ENCODE peak calls at places on chromosomes 13 and 19, in seven cellular contexts. One of them, this sample, is unnamed. For H3K27me3, the result is how much of the 10 kb centered on the place peaks cover.

GRCh38 chr13:91195789-91196188 is 151.7 kb upstream of the MIR17HG start:
- DNase-seq in AG04450: no peak
- DNase-seq in HAP-1: no peak
- DNase-seq in lung: no peak
- DNase-seq in DND-41: no peak
- DNase-seq in body of pancreas: no peak
- DNase-seq in GM23338: no peak
- DNase-seq in this sample: no peak

GRCh38 chr19:31154021-31154420 is 195.2 kb downstream of the TSHZ3 start:
- DNase-seq in lung: no peak
- DNase-seq in DND-41: no peak
- DNase-seq in AG04450: no peak
- DNase-seq in body of pancreas: no peak
- DNase-seq in HAP-1: no peak
- DNase-seq in GM23338: no peak
- DNase-seq in this sample: no peak

GRCh38 chr13:100773923-100774641 is 99.5 kb upstream of the TMTC4 start:
- DNase-seq in body of pancreas: no peak
- DNase-seq in GM23338: peak
- DNase-seq in DND-41: no peak
- DNase-seq in AG04450: no peak
- DNase-seq in lung: no peak
- DNase-seq in HAP-1: no peak
- DNase-seq in this sample: no peak

GRCh38 chr13:85363504-85363903 is 435.7 kb downstream of the SLITRK6 start:
- DNase-seq in body of pancreas: no peak
- DNase-seq in lung: no peak
- DNase-seq in AG04450: no peak
- DNase-seq in GM23338: no peak
- DNase-seq in HAP-1: no peak
- DNase-seq in DND-41: no peak
- DNase-seq in this sample: no peak

GRCh38 chr13:99986751-99987150 is 5.2 kb downstream of the ZIC2 start:
- DNase-seq in AG04450: no peak
- DNase-seq in DND-41: no peak
- DNase-seq in HAP-1: no peak
- DNase-seq in GM23338: peak
- DNase-seq in lung: no peak
- DNase-seq in body of pancreas: no peak
- DNase-seq in this sample: no peak

GRCh38 chr19:5035817-5036732 is 67.2 kb downstream of the KDM4B start:
- DNase-seq in GM23338: no peak
- DNase-seq in body of pancreas: no peak
- DNase-seq in DND-41: no peak
- DNase-seq in AG04450: no peak
- DNase-seq in lung: no peak
- DNase-seq in HAP-1: no peak
- DNase-seq in this sample: no peak

GRCh38 chr19:4977299-4978174 is 8.6 kb downstream of the KDM4B start:
- DNase-seq in DND-41: no peak
- DNase-seq in HAP-1: no peak
- DNase-seq in lung: no peak
- DNase-seq in AG04450: peak
- DNase-seq in body of pancreas: no peak
- DNase-seq in GM23338: no peak
- DNase-seq in this sample: no peak

GRCh38 chr19:21117041-21117907 is 24.6 kb upstream of the ZNF431 start:
- DNase-seq in GM23338: peak
- DNase-seq in AG04450: no peak
- DNase-seq in body of pancreas: no peak
- DNase-seq in HAP-1: no peak
- DNase-seq in lung: no peak
- DNase-seq in DND-41: no peak
- DNase-seq in this sample: no peak

GRCh38 chr13:28657784-28658538 is 969 bp upstream of the POMP start:
- DNase-seq in AG04450: no peak
- DNase-seq in DND-41: no peak
- DNase-seq in body of pancreas: no peak
- DNase-seq in lung: no peak
- DNase-seq in HAP-1: no peak
- DNase-seq in GM23338: no peak
- DNase-seq in this sample: no peak

GRCh38 chr13:84208251-84208650 is 326.0 kb upstream of the SLITRK1 start:
- DNase-seq in AG04450: no peak
- DNase-seq in HAP-1: no peak
- DNase-seq in body of pancreas: no peak
- DNase-seq in lung: no peak
- DNase-seq in GM23338: no peak
- DNase-seq in DND-41: no peak
- DNase-seq in this sample: no peak

GRCh38 chr19:15123900-15124299 is 16.7 kb downstream of the SYDE1 start:
- DNase-seq in body of pancreas: peak
- DNase-seq in HAP-1: no peak
- DNase-seq in DND-41: no peak
- DNase-seq in AG04450: no peak
- DNase-seq in lung: no peak
- DNase-seq in GM23338: no peak
- DNase-seq in this sample: no peak

GRCh38 chr13:84997858-84998257 is 801.4 kb downstream of the SLITRK6 start:
- DNase-seq in AG04450: no peak
- DNase-seq in lung: no peak
- DNase-seq in GM23338: no peak
- DNase-seq in HAP-1: no peak
- DNase-seq in body of pancreas: no peak
- DNase-seq in DND-41: no peak
- DNase-seq in this sample: no peak

GRCh38 chr13:98503175-98504028 is 73.5 kb downstream of the STK24 start:
- DNase-seq in GM23338: no peak
- DNase-seq in DND-41: no peak
- DNase-seq in lung: no peak
- DNase-seq in HAP-1: no peak
- DNase-seq in AG04450: no peak
- DNase-seq in body of pancreas: no peak
- DNase-seq in this sample: no peak

GRCh38 chr13:42702726-42703125 is 78.7 kb upstream of the FAM216B start:
- DNase-seq in DND-41: no peak
- DNase-seq in GM23338: no peak
- DNase-seq in AG04450: no peak
- DNase-seq in body of pancreas: no peak
- DNase-seq in HAP-1: no peak
- DNase-seq in lung: no peak
- DNase-seq in this sample: no peak

GRCh38 chr13:45048890-45049407 is 59.6 kb downstream of the GPALPP1 start:
- DNase-seq in body of pancreas: no peak
- DNase-seq in lung: no peak
- DNase-seq in AG04450: no peak
- DNase-seq in DND-41: no peak
- DNase-seq in GM23338: no peak
- DNase-seq in HAP-1: no peak
- DNase-seq in this sample: no peak

GRCh38 chr13:25886438-25887214 is 165.2 kb downstream of the SHISA2 start:
- DNase-seq in AG04450: peak
- DNase-seq in DND-41: no peak
- DNase-seq in GM23338: no peak
- DNase-seq in HAP-1: no peak
- DNase-seq in body of pancreas: no peak
- DNase-seq in lung: no peak
- DNase-seq in this sample: no peak

GRCh38 chr19:18427080-18427751 is 8.0 kb downstream of the SSBP4 start:
- DNase-seq in lung: no peak
- DNase-seq in HAP-1: no peak
- DNase-seq in DND-41: no peak
- DNase-seq in GM23338: no peak
- DNase-seq in AG04450: no peak
- DNase-seq in body of pancreas: no peak
- DNase-seq in this sample: no peak

GRCh38 chr13:21227917-21228316 is 51.5 kb downstream of the MRPL57 start:
- DNase-seq in GM23338: no peak
- DNase-seq in AG04450: no peak
- DNase-seq in HAP-1: no peak
- DNase-seq in DND-41: no peak
- DNase-seq in lung: peak
- DNase-seq in body of pancreas: no peak
- DNase-seq in this sample: no peak

GRCh38 chr13:84136582-84136981 is 254.3 kb upstream of the SLITRK1 start:
- DNase-seq in HAP-1: no peak
- DNase-seq in GM23338: no peak
- DNase-seq in lung: no peak
- DNase-seq in DND-41: no peak
- DNase-seq in AG04450: no peak
- DNase-seq in body of pancreas: no peak
- DNase-seq in this sample: no peak

GRCh38 chr13:44816701-44817684 is 172.3 kb downstream of the NUFIP1 start:
- DNase-seq in AG04450: no peak
- DNase-seq in DND-41: no peak
- DNase-seq in HAP-1: no peak
- DNase-seq in body of pancreas: no peak
- DNase-seq in GM23338: no peak
- DNase-seq in lung: no peak
- DNase-seq in this sample: no peak

GRCh38 chr13:32962342-32962741 is 53.9 kb upstream of the KL start:
- DNase-seq in GM23338: no peak
- DNase-seq in lung: no peak
- DNase-seq in DND-41: no peak
- DNase-seq in body of pancreas: no peak
- DNase-seq in HAP-1: no peak
- DNase-seq in AG04450: no peak
- DNase-seq in this sample: no peak

GRCh38 chr19:35757231-35757748 is 461 bp upstream of the HSPB6 start:
- DNase-seq in body of pancreas: peak
- DNase-seq in AG04450: peak
- DNase-seq in DND-41: no peak
- DNase-seq in HAP-1: peak
- DNase-seq in lung: peak
- DNase-seq in GM23338: peak
- DNase-seq in this sample: peak

GRCh38 chr19:51060336-51060735 is 4.6 kb downstream of the KLK13 start:
- DNase-seq in DND-41: no peak
- DNase-seq in body of pancreas: no peak
- DNase-seq in GM23338: no peak
- DNase-seq in HAP-1: no peak
- DNase-seq in lung: no peak
- DNase-seq in AG04450: no peak
- DNase-seq in this sample: no peak

GRCh38 chr19:35295792-35296462 is 4.0 kb downstream of the MAG start:
- DNase-seq in lung: no peak
- DNase-seq in body of pancreas: no peak
- DNase-seq in GM23338: peak
- DNase-seq in DND-41: no peak
- DNase-seq in HAP-1: no peak
- DNase-seq in AG04450: no peak
- DNase-seq in this sample: no peak

GRCh38 chr13:64274481-64275217 is 2859.0 kb upstream of the PCDH20 start:
- DNase-seq in DND-41: no peak
- DNase-seq in body of pancreas: no peak
- DNase-seq in GM23338: no peak
- DNase-seq in AG04450: peak
- DNase-seq in lung: no peak
- DNase-seq in HAP-1: no peak
- DNase-seq in this sample: no peak

GRCh38 chr19:58357798-58358145 is 4.5 kb upstream of the A1BG start:
- DNase-seq in lung: no peak
- DNase-seq in DND-41: no peak
- DNase-seq in GM23338: no peak
- DNase-seq in body of pancreas: no peak
- DNase-seq in HAP-1: no peak
- DNase-seq in AG04450: no peak
- DNase-seq in this sample: no peak
- H3K27me3 ChIP-seq in lung: under half
- H3K27me3 ChIP-seq in DND-41: under half
- H3K27me3 ChIP-seq in GM23338: under half
- H3K27me3 ChIP-seq in body of pancreas: under half
- H3K27me3 ChIP-seq in HAP-1: under half
- H3K27me3 ChIP-seq in AG04450: under half
- H3K27me3 ChIP-seq in this sample: under half

DNA sequence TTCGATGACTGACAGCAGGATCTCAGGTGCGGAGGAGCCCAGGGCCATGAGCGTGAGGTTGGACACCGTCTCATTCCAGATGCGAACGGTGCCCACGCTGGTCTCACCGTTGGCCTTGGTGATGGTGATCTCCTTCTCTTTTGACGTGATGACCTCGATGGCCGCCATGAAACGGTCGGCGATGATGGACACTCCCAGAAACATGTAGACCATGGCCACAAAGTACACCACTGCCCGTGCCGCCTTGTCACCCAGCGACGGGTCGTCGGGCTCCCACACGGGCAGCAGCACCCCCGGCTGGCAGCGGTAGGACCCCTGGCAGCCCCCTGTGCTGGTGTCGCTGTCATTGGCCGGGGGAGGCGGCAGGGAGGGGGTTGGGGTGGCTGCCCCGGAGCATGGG is 5.7 kb downstream of the SLC8A2 start:
- DNase-seq in lung: no peak
- DNase-seq in AG04450: no peak
- DNase-seq in DND-41: no peak
- DNase-seq in GM23338: no peak
- DNase-seq in HAP-1: no peak
- DNase-seq in body of pancreas: no peak
- DNase-seq in this sample: no peak
- H3K27me3 ChIP-seq in lung: under half
- H3K27me3 ChIP-seq in AG04450: under half
- H3K27me3 ChIP-seq in DND-41: under half
- H3K27me3 ChIP-seq in GM23338: under half
- H3K27me3 ChIP-seq in HAP-1: under half
- H3K27me3 ChIP-seq in body of pancreas: under half
- H3K27me3 ChIP-seq in this sample: half or more

DNA sequence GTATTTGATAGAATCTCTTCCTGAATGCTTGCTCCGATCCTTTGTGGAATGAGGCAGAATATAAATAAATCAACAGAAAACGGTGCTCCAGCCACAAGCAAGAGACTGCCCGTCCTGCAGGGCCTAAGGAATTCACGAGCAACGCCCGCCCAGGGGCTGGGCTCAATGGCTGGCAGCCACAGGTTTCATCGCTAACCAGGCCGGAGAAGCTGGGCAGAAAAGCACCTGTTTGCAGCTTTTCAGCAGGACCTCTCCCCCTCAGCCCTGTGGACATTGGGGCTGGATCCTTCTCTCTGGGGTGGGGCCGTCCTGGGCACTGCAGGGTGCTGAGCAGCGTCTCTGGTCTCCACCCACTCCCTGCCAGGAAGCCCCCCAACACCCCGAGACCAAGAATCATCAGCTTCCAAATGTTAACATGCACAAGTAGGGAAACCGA is 102.5 kb downstream of the GADD45B start:
- DNase-seq in lung: no peak
- DNase-seq in GM23338: peak
- DNase-seq in AG04450: no peak
- DNase-seq in HAP-1: no peak
- DNase-seq in body of pancreas: peak
- DNase-seq in DND-41: no peak
- DNase-seq in this sample: no peak
- H3K27me3 ChIP-seq in lung: under half
- H3K27me3 ChIP-seq in GM23338: under half
- H3K27me3 ChIP-seq in AG04450: under half
- H3K27me3 ChIP-seq in HAP-1: under half
- H3K27me3 ChIP-seq in body of pancreas: under half
- H3K27me3 ChIP-seq in DND-41: under half
- H3K27me3 ChIP-seq in this sample: under half

DNA sequence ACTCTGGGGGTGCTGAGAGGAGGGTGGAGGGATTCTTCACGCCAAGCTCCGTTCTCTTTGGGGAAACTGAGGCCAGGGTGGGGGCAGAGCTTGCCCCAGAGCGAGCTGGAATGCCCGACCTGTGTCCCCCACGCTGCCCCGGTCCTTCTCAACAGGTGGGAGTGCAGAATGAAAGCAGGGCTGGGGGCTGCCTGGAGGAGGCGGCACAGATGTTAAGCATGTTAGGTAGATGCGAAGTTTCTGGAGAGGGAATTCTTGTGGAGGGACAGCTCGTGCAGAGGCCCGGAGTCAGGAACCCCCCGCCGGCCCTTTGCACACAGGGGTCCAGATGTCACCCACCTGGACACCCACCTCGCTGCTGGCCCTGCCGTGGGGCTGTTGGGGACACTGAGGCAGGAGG is 9.0 kb downstream of the EFNA2 start:
- DNase-seq in lung: no peak
- DNase-seq in HAP-1: no peak
- DNase-seq in DND-41: no peak
- DNase-seq in GM23338: no peak
- DNase-seq in body of pancreas: no peak
- DNase-seq in AG04450: no peak
- DNase-seq in this sample: no peak
- H3K27me3 ChIP-seq in lung: under half
- H3K27me3 ChIP-seq in HAP-1: under half
- H3K27me3 ChIP-seq in DND-41: under half
- H3K27me3 ChIP-seq in GM23338: under half
- H3K27me3 ChIP-seq in body of pancreas: under half
- H3K27me3 ChIP-seq in AG04450: under half
- H3K27me3 ChIP-seq in this sample: half or more